ENCODE peak calls at places on chromosomes 2 and 18, in eight cellular contexts. U is aorta, I is dorsolateral prefrontal cortex, R is thoracic aorta, G is breast epithelium, L is stomach, J is tibial artery, T is pancreas. Q is an unnamed sample.
A peak's percentile ranks its signal among the peaks of the same experiment; 100 is the strongest.

GRCh38 chr2:85561280-85562212 is at the start of gene GGCX:
- DNase-seq in I (peak; percentile 95), U (peak; percentile 97), R (peak; percentile 81), G (peak; percentile 94), J (peak; percentile 95), L (peak; percentile 96), T (peak; percentile 98), Q (peak; percentile 96)

GRCh38 chr18:79533591-79533990 is 137.9 kb downstream of the NFATC1 start:
- DNase-seq in L (no peak), G (no peak), R (no peak), I (no peak), U (peak; percentile 30), T (no peak), J (peak; percentile 11), Q (no peak)

GRCh38 chr2:239312081-239312501 is 88.7 kb downstream of the HDAC4 start:
- DNase-seq in U (no peak), L (peak; percentile 20), J (peak; percentile 21), G (no peak), T (peak; percentile 41), I (peak; percentile 2), R (no peak), Q (peak; percentile 14)

GRCh38 chr2:139790807-139791206 is 1010.6 kb upstream of the NXPH2 start:
- DNase-seq in L (no peak), R (no peak), U (no peak), T (no peak), J (no peak), I (no peak), G (no peak), Q (no peak)

GRCh38 chr2:159046966-159047365 is 78.5 kb downstream of the TANC1 start:
- DNase-seq in G (no peak), J (no peak), R (no peak), I (no peak), T (no peak), L (no peak), U (no peak), Q (no peak)

GRCh38 chr18:23134780-23135678 is at the start of gene CABLES1:
- DNase-seq in R (no peak), T (peak; percentile 88), L (peak; percentile 82), G (peak; percentile 57), I (peak; percentile 51), J (peak; percentile 75), U (peak; percentile 80), Q (peak; percentile 70)

GRCh38 chr2:172084734-172085459 is 410 bp upstream of the DLX1 start:
- DNase-seq in R (no peak), T (peak; percentile 78), L (peak; percentile 69), G (no peak), J (peak; percentile 69), I (peak; percentile 44), U (peak; percentile 87), Q (peak; percentile 72)

GRCh38 chr2:240575101-240575965 is 7.0 kb downstream of the RNPEPL1 start:
- DNase-seq in L (no peak), T (peak; percentile 71), G (no peak), U (peak; percentile 30), J (no peak), R (no peak), I (no peak), Q (peak; percentile 25)

GRCh38 chr2:53131416-53131815 is 636.2 kb upstream of the CHAC2 start:
- DNase-seq in U (no peak), R (no peak), J (no peak), T (no peak), L (no peak), G (no peak), I (no peak), Q (no peak)

GRCh38 chr2:78417355-78417754 is 608.1 kb upstream of the REG3G start:
- DNase-seq in R (no peak), I (no peak), G (no peak), J (no peak), T (no peak), L (no peak), U (no peak), Q (no peak)

GRCh38 chr2:98985905-98986666 is 50.1 kb upstream of the CRACDL start:
- DNase-seq in U (no peak), I (no peak), L (no peak), J (no peak), T (no peak), R (no peak), G (no peak), Q (no peak)

GRCh38 chr2:105990624-105991023 is 203.5 kb downstream of the UXS1 start:
- DNase-seq in L (no peak), R (no peak), U (no peak), J (no peak), G (no peak), T (no peak), I (no peak), Q (no peak)

GRCh38 chr2:20992201-20992711 is 51.6 kb downstream of the APOB start:
- DNase-seq in J (peak; percentile 56), I (no peak), T (no peak), L (no peak), G (no peak), U (peak; percentile 79), R (peak; percentile 18), Q (no peak)

GRCh38 chr2:176139170-176139611 is 9.7 kb downstream of the HOXD8 start:
- DNase-seq in T (no peak), G (no peak), R (no peak), L (no peak), U (no peak), J (no peak), I (no peak), Q (no peak)

GRCh38 chr2:176137249-176137573 is 7.7 kb downstream of the HOXD8 start:
- DNase-seq in U (no peak), I (no peak), R (no peak), T (no peak), G (no peak), L (no peak), J (no peak), Q (no peak)

GRCh38 chr2:176136375-176137248 is 7.1 kb downstream of the HOXD8 start:
- DNase-seq in G (peak; percentile 47), T (peak; percentile 68), I (no peak), R (no peak), J (peak; percentile 39), L (no peak), U (no peak), Q (no peak)

GRCh38 chr2:176138526-176139169 is 9.1 kb downstream of the HOXD8 start:
- DNase-seq in G (no peak), U (no peak), R (no peak), I (no peak), J (peak; percentile 19), T (no peak), L (no peak), Q (no peak)

GRCh38 chr2:176137883-176138282 is 8.4 kb downstream of the HOXD8 start:
- DNase-seq in U (no peak), T (no peak), R (no peak), G (no peak), I (no peak), L (no peak), J (no peak), Q (no peak)
- H3K27me3 ChIP-seq in U (no peaks in the 10 kb centered on the region), T (peaks cover 27% of the 10 kb centered on the region), R (no peaks in the 10 kb centered on the region), G (no peaks in the 10 kb centered on the region), I (peaks cover 48% of the 10 kb centered on the region), L (peaks cover 100% of the 10 kb centered on the region), J (no peaks in the 10 kb centered on the region), Q (peaks cover 79% of the 10 kb centered on the region)

GRCh38 chr2:195559431-195559914 is 97.6 kb upstream of the SLC39A10 start:
- DNase-seq in G (no peak), L (no peak), U (no peak), T (no peak), I (no peak), R (no peak), J (no peak), Q (peak; percentile 36)
- H3K27ac ChIP-seq in G (no peak overlapping the region), L (peak overlapping the region; percentile 5), U (no peak overlapping the region), T (no peak overlapping the region), I (no peak overlapping the region), R (no peak overlapping the region), J (no peak overlapping the region), Q (peak overlapping the region; percentile 12)

GRCh38 chr18:13874558-13874957 is 40.8 kb downstream of the MC2R start:
- DNase-seq in R (no peak), G (no peak), U (no peak), T (no peak), L (no peak), J (no peak), I (no peak), Q (no peak)

GRCh38 chr18:13878858-13879257 is 36.5 kb downstream of the MC2R start:
- DNase-seq in G (no peak), L (no peak), I (no peak), R (no peak), T (no peak), J (no peak), U (no peak), Q (no peak)

GRCh38 chr18:13879492-13879891 is 35.8 kb downstream of the MC2R start:
- DNase-seq in J (no peak), R (no peak), L (no peak), U (no peak), I (no peak), T (no peak), G (no peak), Q (no peak)

GRCh38 chr18:13879937-13880336 is 35.4 kb downstream of the MC2R start:
- DNase-seq in G (no peak), L (no peak), I (no peak), R (no peak), U (no peak), J (no peak), T (no peak), Q (no peak)

DNA sequence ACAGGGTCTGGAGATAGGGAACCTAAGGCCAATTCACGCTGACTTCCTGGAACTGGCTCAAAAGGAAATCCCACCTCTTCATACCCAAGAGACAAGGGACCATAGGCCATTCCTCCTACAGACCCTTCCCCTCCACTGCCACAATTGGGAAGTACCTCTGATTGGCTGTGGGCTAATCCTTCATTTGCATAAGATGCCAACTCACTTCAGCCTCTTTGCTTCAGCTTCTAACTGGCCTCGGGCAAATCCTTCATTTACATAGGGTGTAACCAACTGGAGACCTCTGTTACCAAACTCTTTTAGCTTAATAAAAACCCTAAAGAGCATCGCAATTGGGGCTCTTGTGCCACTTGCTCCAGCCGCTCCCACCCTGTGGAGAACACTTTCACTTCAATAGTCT is 38.2 kb downstream of the MC2R start:
- DNase-seq in J (no peak), R (no peak), U (no peak), I (no peak), T (no peak), L (no peak), G (no peak), Q (no peak)
- H3K27me3 ChIP-seq in J (no peaks in the 10 kb centered on the region), R (no peaks in the 10 kb centered on the region), U (no peaks in the 10 kb centered on the region), I (no peaks in the 10 kb centered on the region), T (no peaks in the 10 kb centered on the region), L (peaks cover 5% of the 10 kb centered on the region), G (no peaks in the 10 kb centered on the region), Q (peaks cover 18% of the 10 kb centered on the region)

GRCh38 chr2:96248624-96249023 is 17.2 kb downstream of the TMEM127 start:
- DNase-seq in T (no peak), I (no peak), J (no peak), L (no peak), U (no peak), G (no peak), R (no peak), Q (no peak)

GRCh38 chr2:96247896-96248295 is 17.9 kb downstream of the TMEM127 start:
- DNase-seq in U (no peak), G (no peak), L (no peak), R (no peak), T (no peak), J (no peak), I (no peak), Q (no peak)

GRCh38 chr2:96251721-96252292 is 14.0 kb downstream of the TMEM127 start:
- DNase-seq in T (no peak), U (peak; percentile 92), J (peak; percentile 83), R (peak; percentile 62), G (peak; percentile 74), L (peak; percentile 61), I (no peak), Q (no peak)

GRCh38 chr2:96250188-96250587 is 15.6 kb downstream of the TMEM127 start:
- DNase-seq in J (no peak), I (no peak), U (no peak), G (no peak), T (no peak), R (no peak), L (no peak), Q (no peak)

GRCh38 chr2:96249654-96250053 is 16.1 kb downstream of the TMEM127 start:
- DNase-seq in J (no peak), G (no peak), I (no peak), R (no peak), U (no peak), L (no peak), T (no peak), Q (no peak)
- H3K27ac ChIP-seq in J (peak overlapping the region; percentile 80), G (peak overlapping the region; percentile 52), I (peak overlapping the region; percentile 16), R (peak overlapping the region; percentile 71), U (peak overlapping the region; percentile 33), L (no peak overlapping the region), T (no peak overlapping the region), Q (peak overlapping the region; percentile 88)

Q was measured in heart left ventricle.